ENCODE peak calls at places on chromosomes 16 and 17, in seven cellular contexts. Z is RWPE1, W is thoracic aorta, X is neural progenitor cell, R is lower lobe of right lung, C is tibial artery, D is IMR-90. Y is an unnamed sample.
A peak's percentile ranks its signal among the peaks of the same experiment; 100 is the strongest.

GRCh38 chr17:76421054-76421427 is 31.9 kb downstream of the UBE2O start:
- DNase-seq in Z (no peak), W (no peak), X (no peak), R (no peak), C (no peak), D (no peak), Y (no peak)

GRCh38 chr16:68396481-68396880 is 51.8 kb downstream of the SMPD3 start:
- DNase-seq in Z (peak; percentile 54), W (no peak), X (peak; percentile 41), R (peak; percentile 43), C (no peak), D (peak; percentile 58), Y (peak; percentile 33)

GRCh38 chr17:64064331-64064730 is 43.9 kb upstream of the ICAM2 start:
- DNase-seq in Z (no peak), W (no peak), X (no peak), R (no peak), C (no peak), D (no peak), Y (no peak)

GRCh38 chr16:85612191-85612800 is 826 bp upstream of the GSE1 start:
- DNase-seq in Z (peak; percentile 98), W (peak; percentile 62), X (peak; percentile 55), R (peak; percentile 93), C (peak; percentile 80), D (peak; percentile 85), Y (peak; percentile 85)

GRCh38 chr16:88914750-88915368 is 48.4 kb upstream of the PABPN1L start:
- DNase-seq in Z (no peak), W (no peak), X (no peak), R (no peak), C (no peak), D (peak; percentile 25), Y (peak; percentile 60)

GRCh38 chr17:57987582-57988300 is at the start of gene VEZF1:
- DNase-seq in Z (peak; percentile 83), W (no peak), X (peak; percentile 95), R (peak; percentile 90), C (peak; percentile 65), D (peak; percentile 44), Y (peak; percentile 88)

GRCh38 chr17:67499673-67500072 is 122.6 kb downstream of the PITPNC1 start:
- DNase-seq in Z (no peak), W (no peak), X (no peak), R (no peak), C (no peak), D (no peak), Y (no peak)

GRCh38 chr17:28807925-28808641 is 34.5 kb downstream of the FAM222B start:
- DNase-seq in Z (peak; percentile 68), W (no peak), X (no peak), R (no peak), C (peak; percentile 29), D (peak; percentile 92), Y (peak; percentile 31)

GRCh38 chr17:6420173-6420641 is 14.7 kb downstream of the AIPL1 start:
- DNase-seq in Z (no peak), W (no peak), X (peak; percentile 63), R (no peak), C (no peak), D (peak; percentile 1), Y (peak; percentile 40)

GRCh38 chr16:22814330-22815105 is 556 bp downstream of the HS3ST2 start:
- DNase-seq in Z (no peak), W (no peak), X (peak; percentile 70), R (no peak), C (peak; percentile 23), D (no peak), Y (no peak)

GRCh38 chr16:87190288-87191240 is 126.6 kb downstream of the C16orf95 start:
- DNase-seq in Z (no peak), W (no peak), X (no peak), R (no peak), C (no peak), D (no peak), Y (no peak)

GRCh38 chr17:67636841-67637240 is 80.9 kb upstream of the NOL11 start:
- DNase-seq in Z (no peak), W (no peak), X (no peak), R (no peak), C (no peak), D (peak; percentile 64), Y (no peak)

GRCh38 chr17:64641499-64641898 is 20.6 kb downstream of the SMURF2 start:
- DNase-seq in Z (no peak), W (no peak), X (no peak), R (no peak), C (no peak), D (peak; percentile 91), Y (peak; percentile 24)

GRCh38 chr16:66052745-66053144 is 313.7 kb upstream of the CDH5 start:
- DNase-seq in Z (no peak), W (no peak), X (no peak), R (no peak), C (no peak), D (peak; percentile 12), Y (no peak)

GRCh38 chr17:49151996-49152395 is 19.4 kb downstream of the B4GALNT2 start:
- DNase-seq in Z (no peak), W (no peak), X (no peak), R (no peak), C (no peak), D (no peak), Y (no peak)

GRCh38 chr16:12081048-12081404 is 104.5 kb downstream of the SNX29 start:
- DNase-seq in Z (no peak), W (no peak), X (no peak), R (no peak), C (no peak), D (no peak), Y (no peak)

DNA sequence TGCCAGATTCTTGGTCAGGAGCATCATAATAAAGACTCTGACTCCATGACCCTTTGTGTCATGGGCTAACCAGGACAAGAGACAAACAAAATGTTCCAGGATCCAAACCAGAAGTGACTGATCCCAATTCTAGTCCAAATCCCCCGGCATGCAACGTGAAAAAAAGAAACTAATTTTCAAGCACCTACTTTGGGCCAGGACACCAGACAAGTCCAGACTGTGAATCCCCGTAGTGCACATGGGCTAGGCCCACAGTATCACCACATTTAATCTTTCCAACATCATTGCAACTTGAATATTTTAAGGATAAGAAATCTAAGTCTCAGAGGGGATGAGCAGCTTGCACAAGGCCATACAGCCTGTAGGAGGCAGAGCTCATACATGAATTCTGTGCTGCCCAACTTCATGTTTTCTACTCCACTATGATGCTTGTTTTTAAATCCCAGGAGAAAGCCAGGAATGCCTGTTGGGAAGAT is 365.7 kb downstream of the NPIPA8 start:
- DNase-seq in Z (no peak), W (no peak), X (no peak), R (no peak), C (peak; percentile 54), D (no peak), Y (no peak)
- TF ChIP-seq CTCF in Z (no peak), W (no peak), X (peak; percentile 26), R (peak; percentile 33), C (no peak), D (no peak), Y (no peak)

GRCh38 chr16:81241706-81242105 is 3.2 kb downstream of the BCO1 start:
- DNase-seq in Z (no peak), W (no peak), X (no peak), R (no peak), C (no peak), D (no peak), Y (no peak)

GRCh38 chr16:81237942-81238295 is 570 bp upstream of the BCO1 start:
- DNase-seq in Z (no peak), W (no peak), X (peak; percentile 16), R (no peak), C (no peak), D (no peak), Y (no peak)

GRCh38 chr16:81237282-81237681 is 1.2 kb upstream of the BCO1 start:
- DNase-seq in Z (no peak), W (no peak), X (no peak), R (no peak), C (no peak), D (no peak), Y (no peak)

GRCh38 chr16:81239722-81240121 is 1.2 kb downstream of the BCO1 start:
- DNase-seq in Z (no peak), W (no peak), X (no peak), R (no peak), C (no peak), D (no peak), Y (no peak)

DNA sequence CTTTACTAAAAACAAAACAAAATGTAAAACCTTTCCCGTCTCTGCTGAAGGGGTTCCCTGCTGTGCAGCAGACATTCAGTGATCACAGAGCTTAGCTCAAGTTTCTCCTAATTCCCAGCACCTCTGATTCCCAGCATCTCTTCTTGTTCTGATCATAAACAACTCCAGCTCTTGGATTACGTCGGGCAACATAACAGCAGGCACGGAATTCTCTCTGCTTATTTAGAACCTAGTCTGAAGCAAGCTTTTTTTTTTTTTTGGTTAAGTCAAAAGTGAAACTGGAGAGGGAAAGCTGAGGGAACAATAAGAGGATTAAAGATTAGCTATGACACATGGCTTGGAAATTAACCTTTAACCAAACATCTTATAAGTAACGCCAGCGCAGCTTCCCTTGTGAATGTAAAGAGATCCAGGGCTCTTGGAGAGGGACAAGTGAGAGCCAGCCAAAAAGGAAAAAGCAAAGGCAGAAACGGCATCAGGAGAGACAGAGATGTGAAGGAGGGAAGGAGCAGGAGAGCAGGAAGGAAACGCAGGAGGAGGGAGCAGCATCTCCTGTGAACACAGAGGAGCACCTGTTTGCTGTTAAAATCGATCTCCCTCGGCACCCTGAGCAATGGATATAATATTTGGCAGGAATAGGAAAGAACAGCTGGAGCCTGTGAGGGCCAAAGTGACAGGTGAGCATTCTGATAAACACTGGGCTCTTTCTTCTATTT is at the start of gene BCO1:
- DNase-seq in Z (peak; percentile 49), W (no peak), X (peak; percentile 87), R (no peak), C (no peak), D (peak; percentile 66), Y (peak; percentile 75)
- H3K27ac ChIP-seq in Z (peak within 1 kb of the TSS; percentile 58), W (peak within 1 kb of the TSS; percentile 26), X (peak within 1 kb of the TSS; percentile 95), R (peak within 1 kb of the TSS; percentile 53), C (peak within 1 kb of the TSS; percentile 28), D (peak within 1 kb of the TSS; percentile 71), Y (peak within 1 kb of the TSS; percentile 60)

DNA sequence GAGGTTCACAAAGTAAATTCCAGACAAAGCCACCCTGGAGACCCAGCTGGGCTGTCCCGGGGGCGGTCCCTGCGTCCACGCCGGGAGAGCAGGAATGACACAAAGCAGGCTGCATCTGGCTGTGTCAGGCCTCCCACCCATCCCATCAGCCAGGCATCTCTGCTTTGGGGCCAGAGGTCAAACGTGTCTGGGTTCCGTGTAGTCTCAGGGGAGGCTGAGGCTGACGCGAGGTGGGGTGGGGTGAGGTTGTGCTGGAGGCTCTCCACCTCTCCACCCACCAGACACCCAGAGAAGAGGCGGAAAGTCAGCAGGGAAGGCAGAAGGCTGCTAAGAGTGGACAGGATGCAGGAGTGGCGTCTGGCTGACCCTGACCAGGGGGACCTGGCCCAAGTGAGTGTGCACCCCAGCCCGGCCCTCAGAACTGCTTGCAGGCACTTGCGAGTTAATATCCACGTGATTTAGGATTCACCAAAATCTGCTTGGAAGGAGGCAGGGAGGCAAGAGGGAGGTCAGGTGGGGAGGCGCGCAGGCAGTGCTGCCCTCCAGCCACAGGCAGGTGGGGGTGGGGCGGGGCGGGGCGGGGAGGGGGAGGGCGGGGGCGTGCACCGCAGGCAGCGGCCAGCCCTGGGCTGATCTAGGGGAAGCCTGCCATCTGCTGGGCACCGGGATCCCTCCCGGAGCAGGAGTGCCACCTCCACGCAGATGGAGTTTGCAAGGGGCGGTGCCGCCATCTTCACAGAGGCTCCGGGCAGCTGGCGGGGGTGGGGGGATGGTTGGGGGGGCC is 44.3 kb downstream of the TBC1D16 start:
- DNase-seq in Z (peak; percentile 91), W (no peak), X (peak; percentile 91), R (peak; percentile 90), C (no peak), D (peak; percentile 74), Y (peak; percentile 90)
- TF ChIP-seq CTCF in Z (peak; percentile 67), W (peak; percentile 71), X (peak; percentile 61), R (peak; percentile 65), C (peak; percentile 69), D (peak; percentile 71), Y (peak; percentile 59)

GRCh38 chr17:45086346-45086745 is 25.2 kb downstream of the NMT1 start:
- DNase-seq in Z (no peak), W (no peak), X (no peak), R (no peak), C (no peak), D (no peak), Y (no peak)
- H3K27ac ChIP-seq in Z (peak overlapping the region; percentile 93), W (peak overlapping the region; percentile 97), X (no peak overlapping the region), R (no peak overlapping the region), C (peak overlapping the region; percentile 87), D (peak overlapping the region; percentile 43), Y (no peak overlapping the region)